ENCODE peak calls at places on chromosomes 16 and 17, in five cellular contexts. W, O, J, Z and N are unnamed samples.

GRCh38 chr16:25109643-25110042 is 1.9 kb upstream of the LCMT1 start:
- DNase-seq in W (no peak), O (peak), J (no peak), Z (no peak), N (no peak)

GRCh38 chr17:36118477-36119353 is 15.1 kb downstream of the CCL4 start:
- DNase-seq in W (no peak), O (no peak), J (no peak), Z (no peak), N (no peak)

GRCh38 chr16:73697336-73697735 is 599.3 kb upstream of the PSMD7 start:
- DNase-seq in W (no peak), O (no peak), J (no peak), Z (no peak), N (no peak)

GRCh38 chr17:51739245-51739886 is 419.1 kb downstream of the CA10 start:
- DNase-seq in W (no peak), O (no peak), J (no peak), Z (no peak), N (no peak)

GRCh38 chr17:8312251-8312650 is 2.2 kb downstream of the ARHGEF15 start:
- DNase-seq in W (no peak), O (no peak), J (no peak), Z (no peak), N (no peak)

GRCh38 chr17:61285483-61286320 is 113.9 kb upstream of the TBX2 start:
- DNase-seq in W (no peak), O (no peak), J (peak), Z (no peak), N (no peak)

GRCh38 chr17:2745317-2746037 is 4.0 kb downstream of the CCDC92B start:
- DNase-seq in W (no peak), O (no peak), J (no peak), Z (no peak), N (no peak)

GRCh38 chr17:65762973-65763372 is 201.5 kb upstream of the AXIN2 start:
- DNase-seq in W (no peak), O (no peak), J (no peak), Z (no peak), N (no peak)

GRCh38 chr16:19883296-19883951 is 1.2 kb downstream of the GPRC5B start:
- DNase-seq in W (peak), O (no peak), J (no peak), Z (no peak), N (no peak)

GRCh38 chr17:21680366-21680765 is 12.0 kb upstream of the KCNJ18 start:
- DNase-seq in W (no peak), O (no peak), J (no peak), Z (no peak), N (no peak)

GRCh38 chr16:85165781-85166180 is 53.5 kb upstream of the CIBAR2 start:
- DNase-seq in W (no peak), O (no peak), J (no peak), Z (no peak), N (no peak)

GRCh38 chr17:17911003-17911613 is 61.1 kb downstream of the TOM1L2 start:
- DNase-seq in W (no peak), O (no peak), J (no peak), Z (no peak), N (no peak)

GRCh38 chr16:69363281-69363717 is 11.7 kb upstream of the TMED6 start:
- DNase-seq in W (no peak), O (no peak), J (no peak), Z (no peak), N (no peak)

GRCh38 chr17:80779336-80779735 is 212.3 kb upstream of the CHMP6 start:
- DNase-seq in W (no peak), O (no peak), J (no peak), Z (no peak), N (no peak)

GRCh38 chr17:76772842-76773521 is 35.1 kb downstream of the MFSD11 start:
- DNase-seq in W (no peak), O (peak), J (peak), Z (no peak), N (no peak)

GRCh38 chr16:85923153-85924021 is 24.4 kb downstream of the IRF8 start:
- DNase-seq in W (no peak), O (peak), J (no peak), Z (no peak), N (no peak)

GRCh38 chr17:882827-883585 is 96.6 kb downstream of the NXN start:
- DNase-seq in W (no peak), O (peak), J (no peak), Z (no peak), N (no peak)

GRCh38 chr16:69497876-69498596 is 67.7 kb upstream of the NFAT5 start:
- DNase-seq in W (no peak), O (no peak), J (no peak), Z (no peak), N (no peak)

GRCh38 chr16:15492091-15492740 is 57.8 kb downstream of the BMERB1 start:
- DNase-seq in W (no peak), O (no peak), J (no peak), Z (no peak), N (no peak)

GRCh38 chr16:89183975-89184684 is 12.6 kb downstream of the CDH15 start:
- DNase-seq in W (no peak), O (no peak), J (no peak), Z (no peak), N (no peak)

GRCh38 chr16:23408242-23409201 is 44.5 kb downstream of the COG7 start:
- DNase-seq in W (no peak), O (no peak), J (no peak), Z (no peak), N (no peak)